ENCODE peak calls at places on chromosome 20, in four cellular contexts. E is esophagus squamous epithelium, X is HCT116, R is PC-3. F is an unnamed sample. For H3K4me1, the result is how much of the 10 kb centered on the place peaks cover.

GRCh38 chr20:49599746-49600113 is 31.8 kb upstream of the PTGIS start:
- DNase-seq in E (no peak), X (no peak), R (no peak), F (no peak)

GRCh38 chr20:8005033-8005432 is 14.5 kb downstream of the TMX4 start:
- DNase-seq in E (no peak), X (no peak), R (no peak), F (no peak)

GRCh38 chr20:10665027-10665561 is 8.7 kb downstream of the JAG1 start:
- DNase-seq in E (no peak), X (no peak), R (no peak), F (no peak)

GRCh38 chr20:24657211-24657610 is 187.8 kb downstream of the SYNDIG1 start:
- DNase-seq in E (no peak), X (no peak), R (peak), F (no peak)

GRCh38 chr20:32527052-32527446 is 58.1 kb downstream of the NOL4L start:
- DNase-seq in E (no peak), X (no peak), R (no peak), F (no peak)

GRCh38 chr20:31538327-31538726 is 24.1 kb downstream of the HM13 start:
- DNase-seq in E (no peak), X (no peak), R (no peak), F (no peak)

GRCh38 chr20:1932971-1933370 is 37.8 kb downstream of the SIRPA start:
- DNase-seq in E (no peak), X (no peak), R (no peak), F (no peak)

GRCh38 chr20:20211274-20211987 is 156.5 kb upstream of the INSM1 start:
- DNase-seq in E (no peak), X (no peak), R (peak), F (no peak)

GRCh38 chr20:38255389-38255788 is 5.1 kb downstream of the KIAA1755 start:
- DNase-seq in E (no peak), X (no peak), R (no peak), F (no peak)

GRCh38 chr20:50188287-50188688 is 2.3 kb upstream of the CEBPB start:
- DNase-seq in E (no peak), X (no peak), R (no peak), F (no peak)

GRCh38 chr20:45114465-45115385 is at the start of gene WFDC5:
- DNase-seq in E (no peak), X (no peak), R (no peak), F (no peak)

GRCh38 chr20:23143098-23143497 is 57.0 kb upstream of the CD93 start:
- DNase-seq in E (no peak), X (peak), R (peak), F (no peak)

GRCh38 chr20:6057704-6058103 is 3.8 kb upstream of the LRRN4 start:
- DNase-seq in E (no peak), X (no peak), R (no peak), F (no peak)

GRCh38 chr20:30506100-30506499 is 751.4 kb upstream of the DEFB115 start:
- DNase-seq in E (no peak), X (no peak), R (no peak), F (no peak)

GRCh38 chr20:50724851-50725721 is 6.3 kb upstream of the PARD6B start:
- DNase-seq in E (no peak), X (peak), R (peak), F (no peak)

GRCh38 chr20:32685541-32686529 is 12.1 kb upstream of the C20orf203 start:
- DNase-seq in E (no peak), X (no peak), R (no peak), F (no peak)

GRCh38 chr20:41072099-41072798 is 43.6 kb downstream of the TOP1 start:
- DNase-seq in E (no peak), X (no peak), R (peak), F (no peak)

GRCh38 chr20:37534401-37535157 is 6.9 kb upstream of the BLCAP start:
- DNase-seq in E (no peak), X (peak), R (peak), F (no peak)

GRCh38 chr20:4516851-4517250 is 204.9 kb upstream of the PRND start:
- DNase-seq in E (no peak), X (no peak), R (peak), F (no peak)
- TF ChIP-seq CTCF in E (no peak), X (no peak), R (no peak), F (no peak)

GRCh38 chr20:52404676-52405075 is 213.1 kb upstream of the ZFP64 start:
- DNase-seq in E (no peak), X (no peak), R (no peak), F (no peak)
- H3K4me1 ChIP-seq in E (under half), X (under half), R (under half), F (under half)

DNA sequence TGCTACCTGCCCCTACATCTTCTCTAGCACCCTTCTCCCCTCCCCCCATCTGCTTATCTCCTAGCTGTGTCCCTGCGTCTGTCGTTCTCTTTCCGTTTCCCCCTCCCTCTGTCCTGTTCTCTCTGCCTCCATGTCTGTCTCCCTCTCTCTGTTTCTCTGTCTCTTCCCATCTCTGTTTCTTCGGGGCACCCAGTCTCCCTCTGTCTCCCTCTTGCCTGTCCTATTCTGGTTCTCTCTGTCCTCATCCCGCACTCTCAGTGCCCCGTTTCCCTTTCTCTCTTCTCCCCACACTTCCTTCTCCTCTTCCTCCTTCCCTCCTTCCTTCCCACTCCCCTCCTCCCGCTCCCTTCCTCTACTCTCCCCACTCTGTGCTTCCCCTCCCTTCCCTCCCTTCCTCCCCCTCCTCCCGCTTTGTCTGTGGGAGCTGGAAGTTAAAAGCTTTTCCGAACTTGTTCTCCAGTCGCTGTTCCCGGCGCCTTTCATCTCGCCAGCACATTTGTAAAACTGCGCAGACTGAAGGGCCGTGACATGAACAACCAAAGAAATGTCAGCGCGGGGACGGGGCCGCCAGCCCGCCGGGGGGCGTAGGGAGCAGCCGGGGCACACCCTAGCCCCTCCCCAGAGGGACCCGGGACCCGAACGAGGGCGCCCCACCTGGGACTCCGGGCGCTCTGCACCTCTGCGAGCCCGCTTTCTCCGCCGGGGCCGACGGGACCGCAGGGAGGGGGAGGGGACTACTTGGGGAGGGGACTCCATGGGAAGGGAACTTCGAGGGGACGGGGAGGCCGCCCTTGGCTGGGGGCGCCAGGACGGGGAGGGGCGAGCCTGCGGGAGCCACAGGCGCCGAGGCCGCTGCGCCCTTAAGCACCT is 4.0 kb upstream of the CDH22 start:
- DNase-seq in E (no peak), X (no peak), R (no peak), F (no peak)
- TF ChIP-seq CTCF in E (no peak), X (peak), R (no peak), F (no peak)

GRCh38 chr20:62365814-62366369 is 1.2 kb downstream of the LAMA5 start:
- DNase-seq in E (no peak), X (no peak), R (peak), F (no peak)

GRCh38 chr20:62368303-62368628 is 1.2 kb upstream of the LAMA5 start:
- DNase-seq in E (no peak), X (no peak), R (no peak), F (no peak)

GRCh38 chr20:62367483-62368302 is 581 bp upstream of the LAMA5 start:
- DNase-seq in E (no peak), X (no peak), R (peak), F (no peak)

GRCh38 chr20:62366370-62367135 is 559 bp downstream of the LAMA5 start:
- DNase-seq in E (no peak), X (no peak), R (peak), F (no peak)

GRCh38 chr20:62367136-62367482 is at the start of gene LAMA5:
- DNase-seq in E (no peak), X (no peak), R (peak), F (no peak)
- H3K4me1 ChIP-seq in E (half or more), X (half or more), R (half or more), F (half or more)

GRCh38 chr20:3749087-3749688 is 16.7 kb downstream of the HSPA12B start:
- DNase-seq in E (no peak), X (no peak), R (no peak), F (no peak)

GRCh38 chr20:3751664-3752385 is 15.7 kb downstream of the ADISSP start:
- DNase-seq in E (no peak), X (no peak), R (no peak), F (no peak)

GRCh38 chr20:3751284-3751663 is 16.3 kb downstream of the ADISSP start:
- DNase-seq in E (no peak), X (no peak), R (no peak), F (no peak)

GRCh38 chr20:3748073-3748472 is 15.6 kb downstream of the HSPA12B start:
- DNase-seq in E (no peak), X (no peak), R (no peak), F (no peak)

GRCh38 chr20:3749689-3750639 is 17.5 kb downstream of the HSPA12B start:
- DNase-seq in E (no peak), X (no peak), R (no peak), F (no peak)
- TF ChIP-seq CTCF in E (peak), X (peak), R (peak), F (peak)

DNA sequence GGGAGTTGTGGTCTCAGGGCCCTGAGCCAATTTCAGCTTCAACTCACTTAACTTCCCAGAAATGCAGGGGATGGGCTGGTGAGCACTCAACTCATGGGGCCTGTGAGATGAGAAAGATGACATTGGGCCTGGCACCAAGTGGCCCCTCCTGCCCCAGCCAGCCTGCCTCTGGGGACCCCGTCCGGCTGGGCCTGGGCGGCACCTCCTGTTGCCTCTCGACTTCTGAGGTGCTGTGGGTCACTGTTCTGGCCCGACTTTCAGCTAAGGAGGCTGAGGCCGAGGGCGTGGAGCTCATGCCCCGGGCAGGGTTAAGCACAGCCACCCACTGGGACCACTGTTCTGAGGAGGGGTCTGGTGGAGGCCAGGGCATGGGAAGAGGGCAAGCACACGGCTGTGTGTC is 6.7 kb downstream of the RGS19 start:
- DNase-seq in E (no peak), X (no peak), R (no peak), F (no peak)
- H3K4me1 ChIP-seq in E (under half), X (under half), R (under half), F (under half)

DNA sequence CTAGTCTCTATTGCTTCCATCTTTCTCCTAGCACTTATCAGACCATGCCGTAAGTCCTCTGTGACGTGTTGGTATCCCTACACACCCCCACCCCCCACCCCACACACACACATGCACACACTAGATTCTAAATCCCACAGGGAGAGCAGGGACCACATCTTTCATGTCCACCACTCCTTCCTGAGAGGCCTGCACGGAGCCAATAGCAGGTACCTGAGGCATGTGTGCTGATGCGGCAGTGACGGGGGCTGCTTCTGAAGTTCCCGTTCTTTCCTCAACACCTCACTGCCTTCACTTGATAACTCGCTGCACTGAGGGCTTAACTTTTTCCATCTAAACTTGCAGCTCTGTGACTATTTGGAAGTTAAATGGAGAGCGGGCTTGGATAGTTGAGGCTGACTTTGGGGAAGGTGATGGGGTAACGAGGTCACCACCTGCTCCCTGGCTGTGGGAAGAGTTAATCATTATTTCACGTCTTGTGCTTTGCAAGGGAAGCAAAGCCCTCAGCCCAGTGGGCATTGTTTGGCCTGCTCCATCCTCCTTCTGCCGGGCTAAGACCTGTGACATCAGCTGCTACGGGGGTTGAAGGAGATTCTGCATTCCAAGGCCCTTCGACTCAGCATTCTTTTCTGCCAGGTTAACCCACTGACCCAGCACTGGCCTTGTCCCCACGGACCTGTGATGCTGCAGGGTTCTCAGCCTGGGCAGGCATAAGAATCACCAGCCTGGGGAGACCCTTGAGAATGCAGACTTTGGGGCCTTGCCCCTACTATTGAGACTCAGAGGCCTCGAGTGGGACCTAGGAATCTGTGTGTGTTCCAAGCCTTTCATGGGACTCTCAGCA is 187.8 kb downstream of the ANKRD60 start:
- DNase-seq in E (no peak), X (no peak), R (no peak), F (peak)
- TF ChIP-seq CTCF in E (no peak), X (no peak), R (no peak), F (no peak)

F was measured in vagina.